ENCODE peak calls at places on chromosomes 2 and 18, in five cellular contexts. One of them, this sample, is unnamed.

GRCh38 chr18:35786359-35787042 is 186.0 kb upstream of the RMP24 start:
- DNase-seq in choroid plexus epithelial cell: no peak
- DNase-seq in tibial artery: no peak
- DNase-seq in breast epithelium: no peak
- DNase-seq in GM06990: no peak
- DNase-seq in this sample: no peak

GRCh38 chr2:53252115-53252514 is 515.5 kb upstream of the CHAC2 start:
- DNase-seq in tibial artery: no peak
- DNase-seq in GM06990: no peak
- DNase-seq in breast epithelium: no peak
- DNase-seq in choroid plexus epithelial cell: peak
- DNase-seq in this sample: no peak

GRCh38 chr2:45028276-45028675 is 19.0 kb upstream of the SIX2 start:
- DNase-seq in choroid plexus epithelial cell: peak
- DNase-seq in breast epithelium: no peak
- DNase-seq in GM06990: no peak
- DNase-seq in tibial artery: no peak
- DNase-seq in this sample: no peak

GRCh38 chr2:85405076-85405402 is 5.1 kb downstream of the CAPG start:
- DNase-seq in tibial artery: no peak
- DNase-seq in choroid plexus epithelial cell: no peak
- DNase-seq in breast epithelium: no peak
- DNase-seq in GM06990: no peak
- DNase-seq in this sample: no peak

GRCh38 chr2:16321872-16322271 is 343.8 kb downstream of the CYRIA start:
- DNase-seq in GM06990: no peak
- DNase-seq in choroid plexus epithelial cell: no peak
- DNase-seq in tibial artery: no peak
- DNase-seq in breast epithelium: no peak
- DNase-seq in this sample: no peak

GRCh38 chr2:218892693-218893348 is 12.2 kb downstream of the WNT10A start:
- DNase-seq in breast epithelium: no peak
- DNase-seq in choroid plexus epithelial cell: peak
- DNase-seq in GM06990: peak
- DNase-seq in tibial artery: no peak
- DNase-seq in this sample: peak

GRCh38 chr2:185456517-185456916 is 282.1 kb upstream of the FSIP2 start:
- DNase-seq in breast epithelium: no peak
- DNase-seq in GM06990: no peak
- DNase-seq in tibial artery: no peak
- DNase-seq in choroid plexus epithelial cell: peak
- DNase-seq in this sample: no peak

GRCh38 chr2:171244466-171244969 is 83.8 kb upstream of the TLK1 start:
- DNase-seq in GM06990: no peak
- DNase-seq in breast epithelium: no peak
- DNase-seq in choroid plexus epithelial cell: peak
- DNase-seq in tibial artery: no peak
- DNase-seq in this sample: no peak

GRCh38 chr2:27965841-27966240 is 75.3 kb downstream of the BABAM2 start:
- DNase-seq in choroid plexus epithelial cell: no peak
- DNase-seq in tibial artery: no peak
- DNase-seq in breast epithelium: no peak
- DNase-seq in GM06990: no peak
- DNase-seq in this sample: no peak

GRCh38 chr2:139122711-139123158 is 342.5 kb upstream of the NXPH2 start:
- DNase-seq in tibial artery: no peak
- DNase-seq in choroid plexus epithelial cell: peak
- DNase-seq in GM06990: no peak
- DNase-seq in breast epithelium: no peak
- DNase-seq in this sample: no peak

GRCh38 chr2:121902171-121902591 is 146.7 kb downstream of the TSN start:
- DNase-seq in GM06990: no peak
- DNase-seq in tibial artery: no peak
- DNase-seq in choroid plexus epithelial cell: no peak
- DNase-seq in breast epithelium: no peak
- DNase-seq in this sample: no peak

GRCh38 chr2:237889811-237890210 is 30.4 kb downstream of the RAMP1 start:
- DNase-seq in tibial artery: peak
- DNase-seq in breast epithelium: no peak
- DNase-seq in choroid plexus epithelial cell: no peak
- DNase-seq in GM06990: no peak
- DNase-seq in this sample: no peak

GRCh38 chr2:28463211-28463610 is 32.6 kb upstream of the PLB1 start:
- DNase-seq in breast epithelium: no peak
- DNase-seq in choroid plexus epithelial cell: no peak
- DNase-seq in tibial artery: no peak
- DNase-seq in GM06990: no peak
- DNase-seq in this sample: no peak

GRCh38 chr2:120815292-120815691 is 79.6 kb downstream of the GLI2 start:
- DNase-seq in GM06990: no peak
- DNase-seq in breast epithelium: no peak
- DNase-seq in tibial artery: peak
- DNase-seq in choroid plexus epithelial cell: no peak
- DNase-seq in this sample: no peak

GRCh38 chr2:112958428-112959108 is 19.2 kb upstream of the IL36G start:
- DNase-seq in choroid plexus epithelial cell: peak
- DNase-seq in tibial artery: no peak
- DNase-seq in GM06990: no peak
- DNase-seq in breast epithelium: no peak
- DNase-seq in this sample: peak

GRCh38 chr2:82282111-82282882 is 1977.7 kb upstream of the LRRTM1 start:
- DNase-seq in tibial artery: no peak
- DNase-seq in GM06990: no peak
- DNase-seq in choroid plexus epithelial cell: no peak
- DNase-seq in breast epithelium: no peak
- DNase-seq in this sample: no peak

GRCh38 chr2:96091141-96091710 is 25.1 kb downstream of the ADRA2B start:
- DNase-seq in breast epithelium: peak
- DNase-seq in GM06990: no peak
- DNase-seq in tibial artery: no peak
- DNase-seq in choroid plexus epithelial cell: no peak
- DNase-seq in this sample: no peak

GRCh38 chr18:59502222-59502898 is 143.3 kb upstream of the LMAN1 start:
- DNase-seq in tibial artery: no peak
- DNase-seq in choroid plexus epithelial cell: peak
- DNase-seq in GM06990: no peak
- DNase-seq in breast epithelium: no peak
- DNase-seq in this sample: no peak

GRCh38 chr2:178258916-178259315 is 64.6 kb downstream of the OSBPL6 start:
- DNase-seq in breast epithelium: no peak
- DNase-seq in tibial artery: no peak
- DNase-seq in choroid plexus epithelial cell: no peak
- DNase-seq in GM06990: no peak
- DNase-seq in this sample: no peak

GRCh38 chr18:45412577-45412976 is 202.7 kb upstream of the SLC14A2 start:
- DNase-seq in breast epithelium: no peak
- DNase-seq in GM06990: no peak
- DNase-seq in choroid plexus epithelial cell: peak
- DNase-seq in tibial artery: no peak
- DNase-seq in this sample: no peak

GRCh38 chr2:2842466-2842865 is 511.4 kb upstream of the MYT1L start:
- DNase-seq in breast epithelium: no peak
- DNase-seq in choroid plexus epithelial cell: no peak
- DNase-seq in GM06990: no peak
- DNase-seq in tibial artery: no peak
- DNase-seq in this sample: no peak

GRCh38 chr2:192669505-192670082 is 474.9 kb upstream of the TMEFF2 start:
- DNase-seq in breast epithelium: no peak
- DNase-seq in tibial artery: no peak
- DNase-seq in GM06990: no peak
- DNase-seq in choroid plexus epithelial cell: no peak
- DNase-seq in this sample: no peak

GRCh38 chr2:45178359-45178758 is 169.1 kb upstream of the SIX2 start:
- DNase-seq in choroid plexus epithelial cell: no peak
- DNase-seq in breast epithelium: no peak
- DNase-seq in tibial artery: no peak
- DNase-seq in GM06990: no peak
- DNase-seq in this sample: no peak

GRCh38 chr2:209499071-209499470 is 75.2 kb downstream of the MAP2 start:
- DNase-seq in GM06990: no peak
- DNase-seq in choroid plexus epithelial cell: peak
- DNase-seq in breast epithelium: no peak
- DNase-seq in tibial artery: no peak
- DNase-seq in this sample: no peak

GRCh38 chr18:58208207-58208944 is 164.3 kb downstream of the NEDD4L start:
- DNase-seq in breast epithelium: no peak
- DNase-seq in GM06990: no peak
- DNase-seq in tibial artery: no peak
- DNase-seq in choroid plexus epithelial cell: no peak
- DNase-seq in this sample: no peak

GRCh38 chr2:107380912-107381311 is 445.8 kb upstream of the RGPD4 start:
- DNase-seq in GM06990: no peak
- DNase-seq in choroid plexus epithelial cell: no peak
- DNase-seq in breast epithelium: no peak
- DNase-seq in tibial artery: no peak
- DNase-seq in this sample: no peak
- TF ChIP-seq CTCF in GM06990: no peak
- TF ChIP-seq CTCF in choroid plexus epithelial cell: no peak
- TF ChIP-seq CTCF in breast epithelium: no peak
- TF ChIP-seq CTCF in tibial artery: no peak
- TF ChIP-seq CTCF in this sample: no peak

GRCh38 chr2:26608557-26608956 is 32.6 kb downstream of the CIB4 start:
- DNase-seq in GM06990: no peak
- DNase-seq in choroid plexus epithelial cell: no peak
- DNase-seq in tibial artery: peak
- DNase-seq in breast epithelium: no peak
- DNase-seq in this sample: no peak
- TF ChIP-seq CTCF in GM06990: no peak
- TF ChIP-seq CTCF in choroid plexus epithelial cell: no peak
- TF ChIP-seq CTCF in tibial artery: no peak
- TF ChIP-seq CTCF in breast epithelium: no peak
- TF ChIP-seq CTCF in this sample: no peak

GRCh38 chr2:25201265-25201664 is 32.9 kb upstream of the POMC start:
- DNase-seq in GM06990: no peak
- DNase-seq in breast epithelium: no peak
- DNase-seq in tibial artery: no peak
- DNase-seq in choroid plexus epithelial cell: peak
- DNase-seq in this sample: no peak
- TF ChIP-seq CTCF in GM06990: peak
- TF ChIP-seq CTCF in breast epithelium: no peak
- TF ChIP-seq CTCF in tibial artery: no peak
- TF ChIP-seq CTCF in choroid plexus epithelial cell: peak
- TF ChIP-seq CTCF in this sample: peak

DNA sequence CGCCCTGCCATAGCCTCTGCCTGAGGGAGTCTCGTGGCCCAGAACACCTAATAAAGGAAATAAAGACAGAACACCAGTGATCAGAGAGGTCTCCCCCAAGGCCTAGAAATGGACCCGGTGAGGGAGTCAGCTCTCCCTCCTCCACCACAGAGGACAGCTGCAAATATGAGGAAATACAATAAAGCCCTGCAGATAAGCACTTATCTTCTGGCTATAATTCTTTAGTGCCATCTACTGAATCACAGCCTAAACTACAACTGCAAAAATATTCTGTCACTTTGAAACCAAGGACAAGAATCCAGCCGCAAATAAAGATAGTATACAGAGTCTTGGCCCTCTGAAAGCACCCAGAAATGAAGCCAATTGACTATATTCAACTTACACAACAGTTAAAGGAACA is 42.4 kb upstream of the TACR1 start:
- DNase-seq in GM06990: no peak
- DNase-seq in tibial artery: no peak
- DNase-seq in breast epithelium: no peak
- DNase-seq in choroid plexus epithelial cell: peak
- DNase-seq in this sample: no peak
- TF ChIP-seq CTCF in GM06990: peak
- TF ChIP-seq CTCF in tibial artery: no peak
- TF ChIP-seq CTCF in breast epithelium: no peak
- TF ChIP-seq CTCF in choroid plexus epithelial cell: peak
- TF ChIP-seq CTCF in this sample: peak